ENCODE peak calls at places on chromosomes 5 and 9, in five cellular contexts. S is HepG2, M is K562, Y is H1, Q is endothelial cell of umbilical vein. L is an unnamed sample.
A peak's percentile ranks its signal among the peaks of the same experiment; 100 is the strongest.

GRCh38 chr5:173962436-173962835 is 26.5 kb upstream of the C5orf47 start:
- DNase-seq in S (no peak), Q (no peak), Y (no peak), M (no peak), L (no peak)

GRCh38 chr9:89449261-89449671 is 48.6 kb downstream of the SEMA4D start:
- DNase-seq in Y (no peak), M (no peak), Q (no peak), S (no peak), L (no peak)

GRCh38 chr5:165209101-165209727 is 1703.8 kb downstream of the MAT2B start:
- DNase-seq in M (no peak), Q (peak; percentile 24), S (peak; percentile 3), Y (no peak), L (peak; percentile 29)

GRCh38 chr5:124997186-124997893 is 250.9 kb upstream of the ZNF608 start:
- DNase-seq in M (no peak), S (no peak), Q (no peak), Y (no peak), L (no peak)

GRCh38 chr5:77367733-77368132 is 124.4 kb downstream of the WDR41 start:
- DNase-seq in Y (no peak), S (no peak), M (no peak), Q (no peak), L (peak; percentile 13)

GRCh38 chr5:95808686-95809413 is 13.7 kb downstream of the GLRX start:
- DNase-seq in Y (no peak), M (no peak), Q (no peak), S (no peak), L (no peak)

GRCh38 chr5:168674893-168675482 is 95.8 kb upstream of the PANK3 start:
- DNase-seq in M (no peak), S (no peak), Y (no peak), Q (no peak), L (no peak)

GRCh38 chr9:8531831-8532230 is 732.3 kb upstream of the DMAC1 start:
- DNase-seq in Y (no peak), M (no peak), Q (no peak), S (no peak), L (no peak)

GRCh38 chr9:8473226-8473625 is 673.6 kb upstream of the DMAC1 start:
- DNase-seq in Q (no peak), Y (no peak), M (no peak), S (no peak), L (no peak)

GRCh38 chr5:82975396-82975795 is 101.8 kb downstream of the TMEM167A start:
- DNase-seq in S (no peak), M (no peak), Q (no peak), Y (no peak), L (no peak)

GRCh38 chr5:148208226-148208625 is 5.4 kb downstream of the SPINK6 start:
- DNase-seq in S (no peak), Q (no peak), M (no peak), Y (no peak), L (no peak)

GRCh38 chr9:115142502-115143265 is 24.7 kb upstream of the TNC start:
- DNase-seq in M (no peak), Q (no peak), Y (no peak), S (no peak), L (no peak)

GRCh38 chr9:33151007-33151557 is 16.1 kb downstream of the B4GALT1 start:
- DNase-seq in M (no peak), S (peak; percentile 63), Q (peak; percentile 86), Y (no peak), L (no peak)

GRCh38 chr9:3863114-3863528 is 337.3 kb upstream of the RFX3 start:
- DNase-seq in Y (no peak), M (no peak), Q (peak; percentile 54), S (no peak), L (peak; percentile 44)

GRCh38 chr5:161547573-161548471 is 1.3 kb upstream of the GABRB2 start:
- DNase-seq in M (no peak), S (no peak), Q (no peak), Y (peak; percentile 61), L (peak; percentile 1)

GRCh38 chr5:147098233-147098790 is 136.5 kb upstream of the STK32A start:
- DNase-seq in S (peak; percentile 33), M (no peak), Y (peak; percentile 67), Q (peak; percentile 23), L (peak; percentile 37)

GRCh38 chr5:20601678-20602100 is 613.7 kb upstream of the CDH18 start:
- DNase-seq in Y (peak; percentile 54), M (no peak), S (no peak), Q (no peak), L (no peak)

GRCh38 chr9:2285411-2285810 is 270.3 kb downstream of the SMARCA2 start:
- DNase-seq in S (no peak), Q (no peak), Y (no peak), M (no peak), L (no peak)

GRCh38 chr9:128341435-128341849 is 1.1 kb downstream of the SLC27A4 start:
- DNase-seq in Y (peak; percentile 85), M (peak; percentile 87), Q (peak; percentile 73), S (peak; percentile 68), L (peak; percentile 84)

GRCh38 chr5:139312075-139312474 is 18.5 kb downstream of the MATR3 start:
- DNase-seq in M (no peak), Q (no peak), S (no peak), Y (no peak), L (no peak)

GRCh38 chr9:129253820-129254381 is 75.8 kb upstream of the IER5L start:
- DNase-seq in Y (no peak), Q (no peak), S (no peak), M (no peak), L (no peak)

GRCh38 chr9:131951905-131952304 is 127.8 kb downstream of the MED27 start:
- DNase-seq in Q (peak; percentile 41), M (no peak), S (no peak), Y (no peak), L (no peak)

GRCh38 chr5:135458356-135458755 is 6.2 kb upstream of the TIFAB start:
- DNase-seq in Q (no peak), Y (no peak), M (no peak), S (no peak), L (no peak)

GRCh38 chr5:172133359-172134029 is 54.5 kb downstream of the STK10 start:
- DNase-seq in M (no peak), S (no peak), Y (no peak), Q (no peak), L (no peak)

GRCh38 chr5:66343370-66344071 is 199.4 kb downstream of the SREK1 start:
- DNase-seq in S (no peak), M (no peak), Q (no peak), Y (no peak), L (no peak)

GRCh38 chr9:100554935-100555401 is 22.9 kb upstream of the CAVIN4 start:
- DNase-seq in S (no peak), M (no peak), Q (peak; percentile 14), Y (no peak), L (no peak)

GRCh38 chr5:137563646-137564474 is 64.7 kb upstream of the SPOCK1 start:
- DNase-seq in S (no peak), Q (peak; percentile 95), Y (no peak), M (no peak), L (no peak)

GRCh38 chr9:31629292-31629691 is 755.2 kb upstream of the ACO1 start:
- DNase-seq in Q (no peak), M (no peak), S (no peak), Y (no peak), L (no peak)
- TF ChIP-seq JUN in Q (no peak), M (no peak), S (no peak), Y (no peak), L (no peak)

DNA sequence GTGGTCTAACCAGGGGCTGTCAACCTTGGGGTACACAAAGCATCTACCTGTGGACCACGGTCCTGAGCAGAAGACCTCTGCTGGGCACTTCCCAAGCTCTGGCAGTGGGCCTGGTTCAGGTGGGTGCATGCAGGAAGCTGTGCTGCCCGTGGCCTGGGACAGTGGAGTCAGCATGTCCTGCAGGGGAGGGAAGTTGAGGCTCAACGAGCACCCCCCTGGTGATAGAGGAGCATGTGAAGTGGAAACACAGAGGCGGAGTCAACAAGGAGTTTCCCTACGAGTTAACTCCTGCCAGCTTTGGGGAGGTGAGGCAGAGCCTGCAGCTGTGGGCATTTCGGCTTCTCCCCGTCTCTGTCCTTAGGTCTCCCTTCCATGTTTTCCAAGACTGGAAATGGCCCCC is 67.5 kb upstream of the IRX2 start:
- DNase-seq in S (no peak), M (no peak), Y (no peak), Q (no peak), L (no peak)
- H3K9me3 ChIP-seq in S (no peaks in the 10 kb centered on the region), M (no peaks in the 10 kb centered on the region), Y (no peaks in the 10 kb centered on the region), Q (peaks cover 10% of the 10 kb centered on the region), L (no peaks in the 10 kb centered on the region)

DNA sequence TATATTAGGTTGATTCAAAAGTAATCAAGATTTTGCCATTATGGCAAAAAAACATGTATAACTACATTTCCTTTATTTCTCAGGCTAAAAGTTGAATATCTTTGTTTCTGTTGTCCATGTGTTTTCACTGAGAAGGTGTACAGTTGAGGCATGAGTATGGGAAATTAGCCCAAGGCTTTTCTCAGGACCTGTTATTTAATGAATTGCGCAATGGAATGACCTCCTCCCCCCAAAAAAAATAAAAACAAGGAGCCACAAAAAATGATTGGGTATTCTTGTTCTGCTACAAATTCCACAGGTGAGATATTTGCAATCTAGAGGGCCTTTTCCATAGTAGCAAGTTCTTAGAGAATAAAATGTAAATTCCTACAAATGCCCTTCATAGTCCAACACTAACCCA is 186.8 kb downstream of the TRPM3 start:
- DNase-seq in Q (no peak), M (no peak), Y (no peak), S (no peak), L (no peak)
- TF ChIP-seq JUN in Q (no peak), M (no peak), Y (no peak), S (no peak), L (no peak)

DNA sequence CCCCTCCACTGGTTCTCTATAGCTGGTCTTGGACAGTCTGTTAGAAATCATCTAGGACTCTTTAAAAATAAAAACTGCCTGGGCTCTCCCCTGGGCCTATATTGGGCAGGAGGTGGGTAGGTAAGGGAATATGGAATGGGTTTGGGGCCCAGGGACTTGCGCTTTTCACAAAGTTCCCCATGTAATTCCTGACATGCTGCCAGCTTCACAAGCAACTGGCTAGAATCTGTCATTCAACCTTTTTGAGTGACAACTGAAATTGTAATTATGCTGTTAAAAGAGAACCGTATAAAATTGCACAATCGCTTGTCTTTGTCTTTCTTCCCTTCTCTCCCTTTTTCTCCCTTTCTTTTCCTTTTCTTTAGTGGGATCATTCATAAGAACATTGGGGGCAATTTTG is 603.1 kb downstream of the EBF1 start:
- DNase-seq in Y (no peak), S (no peak), M (no peak), Q (no peak), L (no peak)
- H3K9me3 ChIP-seq in Y (no peaks in the 10 kb centered on the region), S (no peaks in the 10 kb centered on the region), M (no peaks in the 10 kb centered on the region), Q (no peaks in the 10 kb centered on the region), L (no peaks in the 10 kb centered on the region)

GRCh38 chr9:111598730-111599091 is 736 bp downstream of the PTGR1 start:
- DNase-seq in Q (peak; percentile 50), Y (no peak), M (no peak), S (peak; percentile 56), L (no peak)
- TF ChIP-seq JUN in Q (no peak), Y (no peak), M (no peak), S (no peak), L (no peak)

DNA sequence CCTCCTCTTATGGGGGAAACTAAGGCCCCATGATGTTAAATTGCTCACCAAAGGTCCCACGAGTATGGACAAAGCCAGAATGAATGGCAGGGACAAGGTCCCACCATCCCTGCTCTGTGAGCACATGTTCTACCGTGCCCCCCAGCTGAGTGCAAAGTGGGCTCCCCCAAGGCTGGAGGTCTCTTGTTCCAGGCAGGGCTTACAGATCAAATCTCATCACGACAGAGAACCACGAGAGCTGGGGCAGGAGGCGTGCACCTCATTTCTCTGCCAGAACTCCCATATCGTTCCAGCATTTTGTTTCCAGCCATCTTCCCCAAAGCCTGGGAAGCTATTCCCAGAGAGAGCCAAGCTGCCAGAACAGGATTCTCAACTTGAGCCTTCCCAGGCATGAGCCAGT is 108.5 kb downstream of the ZNF354C start:
- DNase-seq in Q (no peak), S (no peak), Y (no peak), M (no peak), L (no peak)
- H3K9me3 ChIP-seq in Q (no peaks in the 10 kb centered on the region), S (no peaks in the 10 kb centered on the region), Y (peaks cover 2% of the 10 kb centered on the region), M (no peaks in the 10 kb centered on the region), L (peaks cover 19% of the 10 kb centered on the region)

L was measured in A549.